ENCODE peak calls at places on chromosomes 1 and 21, in nine cellular contexts. L, I, V, O, B, A, H, F and Z are unnamed samples.

GRCh38 chr1:218592688-218593087 is 247.6 kb downstream of the TGFB2 start:
- DNase-seq in F (no peak), A (no peak), B (peak), V (no peak), H (peak), O (no peak), I (no peak), L (no peak), Z (no peak)

GRCh38 chr1:170395149-170395548 is 136.8 kb upstream of the GORAB start:
- DNase-seq in B (no peak), H (no peak), O (no peak), A (no peak), I (no peak), F (no peak), L (no peak), V (no peak), Z (no peak)

GRCh38 chr1:171595324-171595723 is 26.7 kb upstream of the MYOCOS start:
- DNase-seq in L (no peak), F (no peak), V (no peak), O (no peak), A (no peak), B (peak), H (no peak), I (peak), Z (no peak)

GRCh38 chr1:67921725-67922489 is 88.6 kb upstream of the GNG12 start:
- DNase-seq in B (no peak), V (no peak), O (no peak), I (no peak), L (no peak), F (no peak), A (no peak), H (no peak), Z (no peak)

GRCh38 chr1:2530501-2531361 is 668 bp upstream of the HES5 start:
- DNase-seq in F (no peak), A (peak), B (peak), L (no peak), I (no peak), H (peak), O (no peak), V (no peak), Z (no peak)

GRCh38 chr1:164803366-164803765 is 244.4 kb downstream of the PBX1 start:
- DNase-seq in V (no peak), I (peak), B (no peak), L (no peak), H (no peak), A (no peak), F (no peak), O (no peak), Z (no peak)

GRCh38 chr1:54012862-54013261 is 5.1 kb downstream of the LDLRAD1 start:
- DNase-seq in I (no peak), O (no peak), B (no peak), L (no peak), V (no peak), F (no peak), H (no peak), A (no peak), Z (no peak)

GRCh38 chr1:53070621-53071020 is 8.6 kb downstream of the PODN start:
- DNase-seq in I (no peak), O (no peak), A (peak), H (no peak), B (no peak), L (no peak), F (no peak), V (no peak), Z (no peak)

GRCh38 chr1:87953732-87954344 is 625.2 kb downstream of the LMO4 start:
- DNase-seq in B (peak), L (peak), H (peak), O (peak), V (peak), A (peak), F (peak), I (peak), Z (peak)

GRCh38 chr1:78369546-78369945 is 121.2 kb upstream of the PTGFR start:
- DNase-seq in I (no peak), F (no peak), B (no peak), A (no peak), L (no peak), H (no peak), V (no peak), O (no peak), Z (no peak)

GRCh38 chr1:169321539-169321938 is 46.1 kb downstream of the NME7 start:
- DNase-seq in F (no peak), V (no peak), L (no peak), I (no peak), A (no peak), B (no peak), O (no peak), H (peak), Z (no peak)

GRCh38 chr1:6794164-6794563 is 8.9 kb downstream of the CAMTA1 start:
- DNase-seq in I (peak), F (no peak), V (peak), O (peak), H (peak), A (no peak), B (peak), L (no peak), Z (peak)

GRCh38 chr1:2597441-2598328 is 11.1 kb downstream of the PRXL2B start:
- DNase-seq in F (no peak), H (no peak), B (no peak), I (no peak), L (peak), V (no peak), A (no peak), O (no peak), Z (no peak)

GRCh38 chr1:108722292-108722691 is 9.6 kb downstream of the FNDC7 start:
- DNase-seq in H (no peak), L (no peak), V (no peak), B (no peak), A (no peak), I (no peak), O (no peak), F (no peak), Z (no peak)

GRCh38 chr1:208053661-208054060 is 142.7 kb upstream of the CD34 start:
- DNase-seq in F (no peak), A (no peak), O (no peak), I (no peak), B (no peak), H (no peak), L (no peak), V (no peak), Z (no peak)

GRCh38 chr1:151953409-151954094 is 40.1 kb downstream of the S100A10 start:
- DNase-seq in O (no peak), L (no peak), B (no peak), V (no peak), A (no peak), I (no peak), F (no peak), H (no peak), Z (no peak)

GRCh38 chr1:221856188-221857093 is 114.6 kb upstream of the DUSP10 start:
- DNase-seq in L (no peak), H (peak), F (no peak), I (no peak), B (peak), O (no peak), A (no peak), V (peak), Z (no peak)

GRCh38 chr1:7590426-7590790 is 180.7 kb upstream of the VAMP3 start:
- DNase-seq in H (no peak), B (no peak), F (no peak), L (no peak), O (no peak), V (no peak), I (no peak), A (no peak), Z (no peak)

GRCh38 chr21:15686506-15686905 is 43.3 kb upstream of the USP25 start:
- DNase-seq in L (no peak), H (no peak), A (no peak), F (no peak), V (no peak), O (no peak), I (no peak), B (no peak), Z (no peak)

GRCh38 chr1:202623075-202623474 is 87.2 kb downstream of the SYT2 start:
- DNase-seq in O (no peak), H (no peak), V (no peak), L (no peak), F (peak), A (no peak), B (no peak), I (no peak), Z (no peak)

GRCh38 chr1:173601588-173601987 is 1.3 kb downstream of the SLC9C2 start:
- DNase-seq in B (no peak), V (no peak), O (no peak), I (peak), F (no peak), H (no peak), A (no peak), L (no peak), Z (peak)

GRCh38 chr1:158101944-158102343 is 78.8 kb upstream of the CD1D start:
- DNase-seq in I (no peak), H (peak), O (no peak), A (no peak), L (no peak), B (peak), F (no peak), V (no peak), Z (no peak)

GRCh38 chr1:110338200-110339039 is 757 bp upstream of the RBM15 start:
- DNase-seq in H (peak), A (peak), O (peak), L (peak), B (peak), V (no peak), F (peak), I (peak), Z (peak)

GRCh38 chr1:14738235-14738634 is 139.8 kb downstream of the KAZN start:
- DNase-seq in H (peak), F (no peak), I (no peak), L (no peak), V (no peak), A (no peak), O (no peak), B (no peak), Z (no peak)

GRCh38 chr1:90550616-90551406 is 166.3 kb downstream of the BARHL2 start:
- DNase-seq in L (no peak), I (peak), A (no peak), V (no peak), F (no peak), O (peak), H (peak), B (no peak), Z (no peak)
- TF ChIP-seq CTCF in L (no peak), I (peak), A (no peak), V (no peak), F (no peak), O (peak), H (peak), B (no peak), Z (no peak)

GRCh38 chr1:85237613-85238012 is 21.8 kb downstream of the C1orf52 start:
- DNase-seq in O (no peak), B (no peak), H (no peak), L (no peak), V (no peak), A (no peak), I (no peak), F (no peak), Z (no peak)

GRCh38 chr1:85243336-85243735 is 16.1 kb downstream of the C1orf52 start:
- DNase-seq in I (no peak), A (no peak), L (no peak), O (peak), B (no peak), H (no peak), V (no peak), F (no peak), Z (no peak)

GRCh38 chr1:85244271-85245053 is 15.0 kb downstream of the C1orf52 start:
- DNase-seq in I (no peak), B (peak), V (no peak), L (no peak), H (peak), A (no peak), O (no peak), F (no peak), Z (no peak)

GRCh38 chr1:85240659-85241058 is 18.8 kb downstream of the C1orf52 start:
- DNase-seq in V (no peak), B (no peak), A (no peak), O (no peak), L (no peak), H (no peak), F (no peak), I (no peak), Z (no peak)

DNA sequence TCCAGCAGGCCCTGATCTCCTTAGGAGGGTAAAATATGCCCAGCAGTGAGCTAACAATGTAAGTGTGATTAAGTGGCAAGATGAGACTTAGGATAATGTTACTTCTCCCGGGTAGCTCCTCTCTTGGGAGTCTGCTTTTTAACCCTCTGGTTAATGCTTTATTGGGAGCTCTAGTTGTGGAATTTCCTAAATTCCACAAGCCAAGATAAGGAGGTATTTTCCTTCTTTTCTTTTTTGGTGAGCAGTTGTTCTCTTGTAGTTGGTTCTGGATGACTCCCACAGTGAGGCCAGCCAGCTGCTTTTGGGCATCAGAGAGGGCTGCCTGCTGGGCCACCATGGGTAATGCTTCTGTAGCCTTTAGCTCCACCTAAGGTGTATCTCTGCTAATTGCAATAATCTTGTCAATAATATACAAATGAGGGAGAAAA is 19.3 kb downstream of the C1orf52 start:
- DNase-seq in I (peak), O (peak), V (no peak), B (peak), A (peak), L (no peak), F (no peak), H (peak), Z (peak)
- TF ChIP-seq CTCF in I (peak), O (peak), V (no peak), B (peak), A (peak), L (no peak), F (no peak), H (peak), Z (no peak)

GRCh38 chr21:37874481-37874880 is 41.8 kb downstream of the KCNJ6 start:
- DNase-seq in O (no peak), B (no peak), L (no peak), F (no peak), H (no peak), I (no peak), V (no peak), A (no peak), Z (no peak)

GRCh38 chr21:37874904-37875780 is 41.1 kb downstream of the KCNJ6 start:
- DNase-seq in B (no peak), L (no peak), H (no peak), V (no peak), O (no peak), A (no peak), I (peak), F (no peak), Z (no peak)

GRCh38 chr21:37870229-37870628 is 46.0 kb downstream of the KCNJ6 start:
- DNase-seq in I (no peak), O (no peak), A (no peak), H (no peak), B (no peak), L (no peak), F (no peak), V (no peak), Z (no peak)

GRCh38 chr21:37871121-37871862 is 45.0 kb downstream of the KCNJ6 start:
- DNase-seq in H (peak), I (no peak), L (no peak), A (no peak), O (no peak), F (no peak), B (peak), V (peak), Z (no peak)

GRCh38 chr21:37873655-37874054 is 42.6 kb downstream of the KCNJ6 start:
- DNase-seq in O (no peak), H (peak), I (no peak), L (no peak), B (peak), A (no peak), V (no peak), F (no peak), Z (no peak)
- TF ChIP-seq CTCF in O (peak), H (peak), I (no peak), L (peak), B (peak), A (no peak), V (peak), F (no peak), Z (no peak)

DNA sequence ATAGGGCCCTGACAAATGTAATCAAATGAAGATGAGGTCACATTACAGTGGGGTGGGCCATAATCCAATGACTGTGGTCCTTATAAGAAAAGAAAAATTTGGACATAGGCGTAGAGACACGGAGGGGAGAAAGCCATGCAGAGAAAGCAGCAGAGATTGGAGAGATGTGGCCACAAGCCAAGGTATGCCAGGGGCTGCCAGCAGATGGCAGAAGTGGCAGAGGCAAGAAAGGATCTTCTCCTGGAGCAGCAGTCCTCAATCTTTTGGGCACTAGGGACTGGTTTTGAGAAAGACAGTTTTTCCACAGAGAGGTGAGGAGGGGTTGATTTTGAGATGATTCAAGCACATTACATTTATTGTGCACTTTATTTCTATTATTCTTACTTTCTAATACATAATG is 355.1 kb downstream of the NPHP4 start:
- DNase-seq in O (peak), L (peak), H (peak), V (no peak), B (no peak), I (peak), F (no peak), A (peak), Z (no peak)
- TF ChIP-seq CTCF in O (peak), L (peak), H (peak), V (no peak), B (peak), I (peak), F (no peak), A (peak), Z (peak)

GRCh38 chr1:19774180-19774785 is 25.4 kb downstream of the TMCO4 start:
- DNase-seq in F (no peak), L (no peak), I (no peak), H (no peak), A (no peak), V (no peak), O (no peak), B (no peak), Z (no peak)

GRCh38 chr1:19775831-19776230 is 23.9 kb downstream of the TMCO4 start:
- DNase-seq in A (no peak), O (no peak), H (no peak), I (no peak), F (no peak), L (no peak), V (no peak), B (no peak), Z (no peak)

GRCh38 chr1:19775317-19775716 is 24.4 kb downstream of the TMCO4 start:
- DNase-seq in L (no peak), V (no peak), I (no peak), A (no peak), O (no peak), B (peak), F (no peak), H (peak), Z (no peak)

GRCh38 chr1:19776287-19776686 is 23.4 kb downstream of the TMCO4 start:
- DNase-seq in F (no peak), B (no peak), H (no peak), A (no peak), I (no peak), O (no peak), L (no peak), V (no peak), Z (no peak)

GRCh38 chr1:19776933-19777332 is 22.8 kb downstream of the TMCO4 start:
- DNase-seq in O (no peak), L (no peak), V (no peak), B (no peak), A (no peak), H (no peak), I (no peak), F (no peak), Z (no peak)
- TF ChIP-seq CTCF in O (no peak), L (no peak), V (no peak), B (no peak), A (no peak), H (no peak), I (no peak), F (no peak), Z (no peak)

DNA sequence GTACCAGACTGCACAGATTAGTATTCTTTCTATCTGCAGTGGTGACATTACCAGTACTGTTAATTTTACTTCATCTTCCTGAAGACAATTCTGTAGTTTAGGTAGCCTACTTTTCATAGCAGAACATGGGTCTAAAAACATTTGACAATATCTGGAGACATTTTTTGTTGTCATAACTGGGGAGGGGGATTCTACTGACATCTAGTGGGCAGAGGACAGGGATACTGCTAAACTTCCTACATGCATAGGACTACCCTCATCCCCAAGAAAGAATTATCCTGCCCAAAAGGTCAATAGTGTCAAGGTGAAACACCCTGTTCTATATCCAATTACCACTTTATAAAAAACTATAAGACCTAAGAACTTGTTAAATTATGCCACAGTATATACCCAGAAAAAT is 3.4 kb upstream of the ARHGAP29 start:
- DNase-seq in F (no peak), B (no peak), L (no peak), V (no peak), I (no peak), H (peak), A (no peak), O (peak), Z (no peak)
- TF ChIP-seq CTCF in F (no peak), B (peak), L (no peak), V (peak), I (peak), H (peak), A (peak), O (peak), Z (no peak)